ENCODE peak calls at places on chromosomes 16 and 17, in five cellular contexts. X is AG10803; L is T-cell; D is nucleus accumbens; P is activated T-cell treated with anti-CD3 and anti-CD28 coated beads, Interleukin-2, amount 50 U/mL, for 1 hour. E is an unnamed sample.

GRCh38 chr16:23318639-23319038 is 16.5 kb downstream of the SCNN1B start:
- DNase-seq in P (no peak), L (no peak), D (no peak), X (no peak), E (no peak)

GRCh38 chr17:37490638-37491614 is 1.2 kb downstream of the DUSP14 start:
- DNase-seq in D (no peak), P (no peak), L (no peak), X (peak; percentile 90), E (peak; percentile 34)

GRCh38 chr16:58537124-58537906 is 22.0 kb downstream of the SETD6 start:
- DNase-seq in D (no peak), X (no peak), P (no peak), L (no peak), E (no peak)

GRCh38 chr17:77140878-77141767 is at the start of gene SEC14L1:
- DNase-seq in D (no peak), X (peak; percentile 51), L (peak; percentile 22), P (peak; percentile 60), E (peak; percentile 61)

GRCh38 chr16:24524855-24525652 is 14.3 kb upstream of the RBBP6 start:
- DNase-seq in D (no peak), P (no peak), L (no peak), X (peak; percentile 33), E (no peak)

GRCh38 chr17:15942207-15942833 is 2.6 kb upstream of the ADORA2B start:
- DNase-seq in L (no peak), D (no peak), X (no peak), P (no peak), E (no peak)

GRCh38 chr17:7215136-7215638 is 4.4 kb downstream of the DLG4 start:
- DNase-seq in X (no peak), P (no peak), L (no peak), D (no peak), E (no peak)

GRCh38 chr16:11685844-11686618 is 17.8 kb downstream of the SNN start:
- DNase-seq in L (no peak), P (no peak), D (no peak), X (peak; percentile 28), E (no peak)

GRCh38 chr16:68664297-68664696 is 19.2 kb downstream of the CDH3 start:
- DNase-seq in D (no peak), P (no peak), X (no peak), L (no peak), E (no peak)

GRCh38 chr17:78901806-78902205 is 1.2 kb downstream of the CEP295NL start:
- DNase-seq in L (no peak), X (no peak), D (no peak), P (no peak), E (no peak)

GRCh38 chr17:4066210-4066609 is 76.6 kb downstream of the ZZEF1 start:
- DNase-seq in X (no peak), D (no peak), L (no peak), P (no peak), E (no peak)

GRCh38 chr16:28292731-28293588 is 635 bp downstream of the SBK1 start:
- DNase-seq in D (no peak), P (peak; percentile 50), L (no peak), X (no peak), E (peak; percentile 61)

GRCh38 chr16:1183235-1183907 is 30.5 kb downstream of the CACNA1H start:
- DNase-seq in P (no peak), D (no peak), L (no peak), X (peak; percentile 9), E (peak; percentile 72)

GRCh38 chr16:85490971-85491771 is 122.0 kb upstream of the GSE1 start:
- DNase-seq in D (no peak), L (peak; percentile 38), P (peak; percentile 57), X (no peak), E (peak; percentile 55)

GRCh38 chr16:28845173-28846079 is 722 bp downstream of the TUFM start:
- DNase-seq in P (no peak), L (no peak), X (no peak), D (no peak), E (no peak)

GRCh38 chr16:73615256-73615655 is 567.3 kb upstream of the ZFHX3 start:
- DNase-seq in P (no peak), L (no peak), X (no peak), D (no peak), E (no peak)

GRCh38 chr17:48753794-48754499 is 25.4 kb upstream of the HOXB13 start:
- DNase-seq in L (no peak), X (peak; percentile 24), D (no peak), P (no peak), E (no peak)

GRCh38 chr16:3112058-3112880 is at the start of gene ZNF205:
- DNase-seq in L (no peak), D (no peak), P (no peak), X (peak; percentile 67), E (peak; percentile 81)

E was measured in nephron progenitor cell.